ENCODE peak calls at places on chromosomes 4 and X, in five cellular contexts. X is aorta, C is ascending aorta, O is HCT116, M is suprapubic skin. E is an unnamed sample.

GRCh38 chr4:57588557-57588956 is 478.4 kb upstream of the IGFBP7 start:
- DNase-seq in X (no peak), C (no peak), O (no peak), M (no peak), E (no peak)

GRCh38 chr4:174255790-174256189 is 27.7 kb downstream of the FBXO8 start:
- DNase-seq in X (no peak), C (no peak), O (no peak), M (no peak), E (peak)

GRCh38 chr4:164956766-164957643 is 20.5 kb downstream of the TRIM61 start:
- DNase-seq in X (peak), C (peak), O (no peak), M (peak), E (peak)

GRCh38 chr4:62661821-62662220 is 1461.7 kb downstream of the ADGRL3 start:
- DNase-seq in X (no peak), C (no peak), O (no peak), M (no peak), E (no peak)

GRCh38 chr4:57064811-57065711 is 45.1 kb downstream of the IGFBP7 start:
- DNase-seq in X (peak), C (peak), O (no peak), M (no peak), E (no peak)

GRCh38 chrX:16484338-16484737 is 165.6 kb upstream of the S100G start:
- DNase-seq in X (no peak), C (no peak), O (peak), M (no peak), E (no peak)

GRCh38 chrX:23334871-23335599 is 386 bp downstream of the PTCHD1 start:
- DNase-seq in X (no peak), C (no peak), O (no peak), M (no peak), E (no peak)

GRCh38 chr4:76654796-76655195 is 219.8 kb downstream of the SHROOM3 start:
- DNase-seq in X (no peak), C (no peak), O (no peak), M (no peak), E (no peak)

GRCh38 chr4:24988776-24989175 is 42.0 kb downstream of the LGI2 start:
- DNase-seq in X (no peak), C (no peak), O (peak), M (no peak), E (peak)

GRCh38 chr4:112894951-112895350 is 154.5 kb upstream of the ANK2 start:
- DNase-seq in X (no peak), C (no peak), O (no peak), M (no peak), E (no peak)

GRCh38 chrX:155262970-155263754 is 1.1 kb downstream of the RAB39B start:
- DNase-seq in X (no peak), C (no peak), O (no peak), M (no peak), E (no peak)

GRCh38 chr4:83267121-83267834 is 17.3 kb downstream of the COQ2 start:
- DNase-seq in X (peak), C (peak), O (no peak), M (no peak), E (no peak)

GRCh38 chrX:122703762-122704161 is 480.3 kb upstream of the GRIA3 start:
- DNase-seq in X (no peak), C (no peak), O (no peak), M (no peak), E (no peak)

GRCh38 chrX:120660638-120661037 is 30.8 kb upstream of the C1GALT1C1 start:
- DNase-seq in X (no peak), C (no peak), O (no peak), M (no peak), E (no peak)

GRCh38 chr4:23373269-23373668 is 516.6 kb downstream of the PPARGC1A start:
- DNase-seq in X (no peak), C (no peak), O (no peak), M (no peak), E (no peak)

GRCh38 chr4:90234916-90235547 is 107.8 kb downstream of the CCSER1 start:
- DNase-seq in X (no peak), C (no peak), O (no peak), M (no peak), E (no peak)

GRCh38 chrX:9905721-9906120 is 61.4 kb upstream of the CLDN34 start:
- DNase-seq in X (no peak), C (no peak), O (no peak), M (no peak), E (no peak)

GRCh38 chrX:114717921-114718320 is 134.0 kb downstream of the HTR2C start:
- DNase-seq in X (no peak), C (no peak), O (no peak), M (no peak), E (no peak)

GRCh38 chrX:133676344-133677122 is 261.2 kb upstream of the GPC4 start:
- DNase-seq in X (no peak), C (no peak), O (no peak), M (no peak), E (peak)

GRCh38 chr4:2416564-2417195 is 1.8 kb downstream of the ZFYVE28 start:
- DNase-seq in X (no peak), C (no peak), O (no peak), M (no peak), E (no peak)

GRCh38 chr4:186725422-186726149 is 1.9 kb upstream of the FAT1 start:
- DNase-seq in X (peak), C (peak), O (peak), M (no peak), E (peak)

GRCh38 chr4:143391895-143392294 is 55.2 kb downstream of the GAB1 start:
- DNase-seq in X (no peak), C (no peak), O (no peak), M (no peak), E (no peak)

GRCh38 chr4:6909113-6909969 is at the start of gene TBC1D14:
- DNase-seq in X (peak), C (peak), O (peak), M (peak), E (peak)

GRCh38 chr4:46999584-46999983 is 6.2 kb upstream of the GABRA4 start:
- DNase-seq in X (no peak), C (no peak), O (no peak), M (no peak), E (no peak)

GRCh38 chrX:9390121-9390520 is 74.7 kb upstream of the TBL1X start:
- DNase-seq in X (no peak), C (no peak), O (no peak), M (no peak), E (no peak)

GRCh38 chrX:20547649-20548051 is 280.9 kb upstream of the RPS6KA3 start:
- DNase-seq in X (peak), C (peak), O (no peak), M (no peak), E (no peak)

DNA sequence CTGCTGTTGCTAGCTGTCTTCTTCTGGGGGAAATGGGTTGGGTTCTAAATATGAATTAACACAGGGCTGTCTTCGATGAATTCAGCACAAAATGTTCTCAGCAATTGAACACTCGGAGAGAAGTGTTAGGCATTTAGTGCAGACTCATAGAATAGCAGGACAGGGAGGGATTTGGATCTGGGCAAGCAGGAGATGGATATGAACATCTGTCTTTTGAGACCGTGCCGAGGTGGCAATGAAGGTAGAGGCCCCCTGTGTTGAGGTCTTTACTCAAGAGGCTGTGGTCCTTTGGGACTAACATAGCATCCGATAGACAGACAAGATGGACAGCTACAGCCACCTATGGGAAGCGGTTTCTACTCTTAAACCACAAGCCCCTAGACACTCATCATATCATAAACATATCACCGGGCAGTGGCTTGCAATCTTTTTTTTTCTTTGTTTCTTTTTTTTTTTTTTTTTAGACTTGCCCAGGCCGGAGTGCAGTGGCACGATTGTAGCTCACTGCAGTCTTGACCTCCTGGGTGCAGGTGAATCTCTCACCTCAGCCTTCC is 6.7 kb downstream of the CD99 start:
- DNase-seq in X (no peak), C (no peak), O (no peak), M (no peak), E (no peak)
- H3K4me3 ChIP-seq in X (no peak), C (no peak), O (no peak), M (peak), E (no peak)

GRCh38 chr4:155207534-155208257 is 740 bp upstream of the NPY2R start:
- DNase-seq in X (peak), C (no peak), O (no peak), M (no peak), E (no peak)

GRCh38 chr4:155208258-155209054 is at the start of gene NPY2R:
- DNase-seq in X (peak), C (no peak), O (no peak), M (no peak), E (no peak)
- H3K4me3 ChIP-seq in X (no peak), C (peak), O (no peak), M (peak), E (no peak)

GRCh38 chrX:54496936-54497335 is 902 bp upstream of the FGD1 start:
- DNase-seq in X (no peak), C (no peak), O (no peak), M (no peak), E (no peak)
- H3K4me3 ChIP-seq in X (no peak), C (peak), O (no peak), M (no peak), E (no peak)

DNA sequence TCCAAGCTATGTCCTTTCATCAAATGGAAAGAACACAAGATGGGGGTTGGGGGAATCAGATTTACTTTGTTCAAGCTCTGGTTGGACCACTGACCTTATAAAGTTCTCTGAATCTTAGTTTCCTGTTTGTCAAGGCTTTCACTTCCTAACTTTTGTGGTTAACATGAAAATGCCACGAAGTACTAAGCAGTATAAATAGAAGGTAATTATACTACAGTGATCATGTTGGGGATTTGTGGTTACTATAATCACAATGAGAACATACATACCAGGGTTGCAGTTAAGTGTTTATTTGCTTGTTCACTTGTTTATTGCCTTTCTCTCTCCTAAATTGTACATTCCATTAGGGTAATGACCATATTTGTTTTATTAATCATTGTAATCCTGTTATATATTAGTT is 53.2 kb downstream of the SPRY1 start:
- DNase-seq in X (no peak), C (no peak), O (no peak), M (no peak), E (no peak)
- H3K4me3 ChIP-seq in X (no peak), C (no peak), O (no peak), M (no peak), E (no peak)

E was measured in LNCaP clone FGC.